ENCODE peak calls at places on chromosomes 11 and 22, in seven cellular contexts. K is IMR-90, H is neuronal stem cell, G is H1, P is mesendoderm, E is trophoblast cell, O is H9. I is an unnamed sample.

GRCh38 chr11:67278939-67279588 is 10.0 kb upstream of the ANKRD13D start:
- DNase-seq in K (no peak), H (no peak), G (no peak), P (no peak), E (no peak), O (no peak), I (no peak)

GRCh38 chr11:87122852-87123251 is 85.1 kb downstream of the TMEM135 start:
- DNase-seq in K (no peak), H (no peak), G (no peak), P (no peak), E (no peak), O (no peak), I (no peak)

GRCh38 chr11:44564198-44564597 is 1.3 kb upstream of the CD82 start:
- DNase-seq in K (peak; percentile 28), H (no peak), G (no peak), P (no peak), E (no peak), O (no peak), I (no peak)

GRCh38 chr11:45982656-45983470 is 60.4 kb downstream of the LARGE2 start:
- DNase-seq in K (peak; percentile 88), H (peak; percentile 42), G (peak; percentile 84), P (peak; percentile 98), E (peak; percentile 42), O (peak; percentile 87), I (peak; percentile 83)

GRCh38 chr11:103552086-103552485 is 442.9 kb downstream of the DYNC2H1 start:
- DNase-seq in K (no peak), H (no peak), G (no peak), P (no peak), E (no peak), O (no peak), I (no peak)

GRCh38 chr11:134498326-134499139 is 86.5 kb upstream of the B3GAT1 start:
- DNase-seq in K (no peak), H (no peak), G (no peak), P (no peak), E (no peak), O (no peak), I (no peak)

GRCh38 chr11:9459573-9460321 is 1.1 kb upstream of the ZNF143 start:
- DNase-seq in K (peak; percentile 64), H (peak; percentile 17), G (no peak), P (peak; percentile 64), E (peak; percentile 34), O (no peak), I (peak; percentile 60)

GRCh38 chr11:77448269-77448668 is 25.6 kb downstream of the PAK1 start:
- DNase-seq in K (no peak), H (no peak), G (no peak), P (no peak), E (no peak), O (no peak), I (no peak)

GRCh38 chr22:31695423-31695822 is 33.4 kb upstream of the PISD start:
- DNase-seq in K (no peak), H (no peak), G (no peak), P (peak; percentile 27), E (no peak), O (no peak), I (no peak)

GRCh38 chr11:45856044-45856468 is 8.8 kb downstream of the CRY2 start:
- DNase-seq in K (peak; percentile 43), H (no peak), G (no peak), P (no peak), E (no peak), O (no peak), I (peak; percentile 72)

GRCh38 chr11:69956669-69957190 is 121.4 kb upstream of the ANO1 start:
- DNase-seq in K (no peak), H (no peak), G (no peak), P (no peak), E (no peak), O (no peak), I (no peak)

GRCh38 chr11:123195182-123196059 is at the start of gene CLMP:
- DNase-seq in K (peak; percentile 82), H (no peak), G (no peak), P (peak; percentile 89), E (no peak), O (peak; percentile 74), I (peak; percentile 74)

GRCh38 chr11:14358729-14359439 is at the start of gene RRAS2:
- DNase-seq in K (peak; percentile 65), H (peak; percentile 77), G (no peak), P (peak; percentile 91), E (peak; percentile 75), O (peak; percentile 86), I (peak; percentile 82)

GRCh38 chr11:68354181-68354872 is 41.9 kb downstream of the LRP5 start:
- DNase-seq in K (peak; percentile 89), H (no peak), G (no peak), P (peak; percentile 59), E (peak; percentile 89), O (no peak), I (peak; percentile 82)

GRCh38 chr22:42073568-42074152 is 388 bp upstream of the PHETA2 start:
- DNase-seq in K (no peak), H (no peak), G (no peak), P (no peak), E (no peak), O (no peak), I (no peak)

GRCh38 chr11:34313099-34313517 is 44.7 kb downstream of the ABTB2 start:
- DNase-seq in K (no peak), H (no peak), G (no peak), P (no peak), E (no peak), O (peak; percentile 37), I (no peak)

GRCh38 chr11:71946144-71946571 is 17.3 kb downstream of the RNF121 start:
- DNase-seq in K (peak; percentile 78), H (no peak), G (no peak), P (no peak), E (peak; percentile 22), O (no peak), I (peak; percentile 80)

GRCh38 chr11:34380696-34381095 is 22.9 kb upstream of the ABTB2 start:
- DNase-seq in K (peak; percentile 53), H (no peak), G (no peak), P (no peak), E (no peak), O (no peak), I (peak; percentile 13)

GRCh38 chr11:64923944-64924909 is at the start of gene PPP2R5B:
- DNase-seq in K (peak; percentile 94), H (peak; percentile 80), G (peak; percentile 69), P (peak; percentile 96), E (peak; percentile 80), O (peak; percentile 92), I (peak; percentile 97)
- H2AK5ac ChIP-seq in K (peak within 1 kb of the TSS; percentile 93), H (peak within 1 kb of the TSS; percentile 96), G (no peak within 1 kb of the TSS), P (no peak within 1 kb of the TSS), E (peak within 1 kb of the TSS; percentile 26), O (no peak within 1 kb of the TSS), I (no peak within 1 kb of the TSS)

GRCh38 chr11:115657586-115657985 is 153.4 kb upstream of the CADM1 start:
- DNase-seq in K (peak; percentile 70), H (no peak), G (no peak), P (no peak), E (no peak), O (no peak), I (no peak)
- H2AK5ac ChIP-seq in K (peak overlapping the region; percentile 8), H (no peak overlapping the region), G (no peak overlapping the region), P (no peak overlapping the region), E (no peak overlapping the region), O (no peak overlapping the region), I (peak overlapping the region; percentile 47)

GRCh38 chr22:38069372-38070249 is 12.4 kb downstream of the PICK1 start:
- DNase-seq in K (peak; percentile 29), H (no peak), G (no peak), P (no peak), E (no peak), O (no peak), I (peak; percentile 19)

GRCh38 chr22:38070250-38070921 is 13.2 kb downstream of the PICK1 start:
- DNase-seq in K (no peak), H (no peak), G (no peak), P (no peak), E (no peak), O (no peak), I (no peak)

GRCh38 chr22:38067028-38067415 is 9.8 kb downstream of the PICK1 start:
- DNase-seq in K (no peak), H (no peak), G (no peak), P (no peak), E (no peak), O (no peak), I (no peak)

GRCh38 chr22:38067771-38068360 is 10.7 kb downstream of the PICK1 start:
- DNase-seq in K (no peak), H (no peak), G (no peak), P (no peak), E (no peak), O (no peak), I (no peak)

GRCh38 chr22:38068641-38069371 is 11.6 kb downstream of the PICK1 start:
- DNase-seq in K (no peak), H (no peak), G (no peak), P (no peak), E (no peak), O (no peak), I (no peak)
- H2AK5ac ChIP-seq in K (no peak overlapping the region), H (peak overlapping the region; percentile 92), G (no peak overlapping the region), P (no peak overlapping the region), E (no peak overlapping the region), O (no peak overlapping the region), I (no peak overlapping the region)

GRCh38 chr11:3177931-3178330 is 12.8 kb upstream of the OSBPL5 start:
- DNase-seq in K (no peak), H (no peak), G (no peak), P (no peak), E (no peak), O (no peak), I (peak; percentile 64)
- H2AK5ac ChIP-seq in K (no peak overlapping the region), H (no peak overlapping the region), G (no peak overlapping the region), P (no peak overlapping the region), E (peak overlapping the region; percentile 49), O (no peak overlapping the region), I (no peak overlapping the region)